ENCODE peak calls at places on chromosome 5, in five cellular contexts. One of them, this sample, is unnamed.

GRCh38 chr5:14414615-14415515 is 166.7 kb upstream of the OTULINL start:
- DNase-seq in tibial nerve: no peak
- DNase-seq in H1: no peak
- DNase-seq in esophagus muscularis mucosa: no peak
- DNase-seq in IMR-90: no peak
- DNase-seq in this sample: no peak

GRCh38 chr5:141816598-141817399 is 61.4 kb downstream of the PCDH1 start:
- DNase-seq in esophagus muscularis mucosa: no peak
- DNase-seq in tibial nerve: no peak
- DNase-seq in IMR-90: no peak
- DNase-seq in H1: peak
- DNase-seq in this sample: no peak

GRCh38 chr5:146007270-146007669 is 70.9 kb downstream of the SH3RF2 start:
- DNase-seq in esophagus muscularis mucosa: peak
- DNase-seq in tibial nerve: no peak
- DNase-seq in H1: no peak
- DNase-seq in IMR-90: no peak
- DNase-seq in this sample: no peak

GRCh38 chr5:16057277-16057676 is 122.3 kb downstream of the MARCHF11 start:
- DNase-seq in IMR-90: no peak
- DNase-seq in esophagus muscularis mucosa: no peak
- DNase-seq in tibial nerve: no peak
- DNase-seq in H1: no peak
- DNase-seq in this sample: no peak

GRCh38 chr5:61906820-61907219 is 399.2 kb upstream of the KIF2A start:
- DNase-seq in H1: no peak
- DNase-seq in IMR-90: no peak
- DNase-seq in esophagus muscularis mucosa: no peak
- DNase-seq in tibial nerve: no peak
- DNase-seq in this sample: no peak

GRCh38 chr5:10705736-10706135 is 55.3 kb downstream of the DAP start:
- DNase-seq in esophagus muscularis mucosa: no peak
- DNase-seq in IMR-90: peak
- DNase-seq in H1: no peak
- DNase-seq in tibial nerve: no peak
- DNase-seq in this sample: no peak

GRCh38 chr5:141641634-141642278 is 5.0 kb downstream of the RELL2 start:
- DNase-seq in H1: no peak
- DNase-seq in esophagus muscularis mucosa: no peak
- DNase-seq in IMR-90: peak
- DNase-seq in tibial nerve: no peak
- DNase-seq in this sample: peak

GRCh38 chr5:161676109-161676508 is 9.4 kb upstream of the GABRA6 start:
- DNase-seq in esophagus muscularis mucosa: no peak
- DNase-seq in H1: no peak
- DNase-seq in tibial nerve: no peak
- DNase-seq in IMR-90: no peak
- DNase-seq in this sample: no peak

GRCh38 chr5:38800515-38800914 is 45.3 kb upstream of the OSMR start:
- DNase-seq in tibial nerve: no peak
- DNase-seq in H1: no peak
- DNase-seq in IMR-90: no peak
- DNase-seq in esophagus muscularis mucosa: no peak
- DNase-seq in this sample: no peak

GRCh38 chr5:122102825-122103224 is 24.8 kb upstream of the LOX start:
- DNase-seq in tibial nerve: no peak
- DNase-seq in IMR-90: peak
- DNase-seq in esophagus muscularis mucosa: no peak
- DNase-seq in H1: no peak
- DNase-seq in this sample: peak

GRCh38 chr5:5297432-5298067 is 124.9 kb upstream of the ICE1 start:
- DNase-seq in tibial nerve: no peak
- DNase-seq in esophagus muscularis mucosa: no peak
- DNase-seq in IMR-90: no peak
- DNase-seq in H1: no peak
- DNase-seq in this sample: no peak

GRCh38 chr5:60727032-60727431 is 27.1 kb upstream of the DEPDC1B start:
- DNase-seq in tibial nerve: no peak
- DNase-seq in esophagus muscularis mucosa: no peak
- DNase-seq in IMR-90: no peak
- DNase-seq in H1: no peak
- DNase-seq in this sample: no peak

GRCh38 chr5:68033961-68034581 is 181.5 kb upstream of the PIK3R1 start:
- DNase-seq in H1: no peak
- DNase-seq in IMR-90: peak
- DNase-seq in esophagus muscularis mucosa: no peak
- DNase-seq in tibial nerve: no peak
- DNase-seq in this sample: no peak

GRCh38 chr5:32439086-32439642 is 5.4 kb downstream of the ZFR start:
- DNase-seq in IMR-90: no peak
- DNase-seq in tibial nerve: no peak
- DNase-seq in H1: no peak
- DNase-seq in esophagus muscularis mucosa: no peak
- DNase-seq in this sample: no peak

GRCh38 chr5:132639706-132640130 is 18.3 kb upstream of the IL13 start:
- DNase-seq in IMR-90: no peak
- DNase-seq in H1: no peak
- DNase-seq in tibial nerve: no peak
- DNase-seq in esophagus muscularis mucosa: no peak
- DNase-seq in this sample: no peak
- TF ChIP-seq POLR2A in IMR-90: no peak
- TF ChIP-seq POLR2A in H1: no peak
- TF ChIP-seq POLR2A in tibial nerve: no peak
- TF ChIP-seq POLR2A in esophagus muscularis mucosa: no peak
- TF ChIP-seq POLR2A in this sample: no peak

GRCh38 chr5:116577064-116577788 is 2.6 kb upstream of the SEMA6A start:
- DNase-seq in IMR-90: no peak
- DNase-seq in H1: no peak
- DNase-seq in esophagus muscularis mucosa: no peak
- DNase-seq in tibial nerve: no peak
- DNase-seq in this sample: no peak

GRCh38 chr5:116573617-116574431 is 799 bp downstream of the SEMA6A start:
- DNase-seq in IMR-90: no peak
- DNase-seq in tibial nerve: no peak
- DNase-seq in esophagus muscularis mucosa: no peak
- DNase-seq in H1: no peak
- DNase-seq in this sample: peak

GRCh38 chr5:116575635-116576042 is 1.0 kb upstream of the SEMA6A start:
- DNase-seq in esophagus muscularis mucosa: no peak
- DNase-seq in H1: peak
- DNase-seq in IMR-90: no peak
- DNase-seq in tibial nerve: no peak
- DNase-seq in this sample: no peak

GRCh38 chr5:116574682-116575634 is at the start of gene SEMA6A:
- DNase-seq in IMR-90: peak
- DNase-seq in H1: peak
- DNase-seq in esophagus muscularis mucosa: peak
- DNase-seq in tibial nerve: peak
- DNase-seq in this sample: peak

DNA sequence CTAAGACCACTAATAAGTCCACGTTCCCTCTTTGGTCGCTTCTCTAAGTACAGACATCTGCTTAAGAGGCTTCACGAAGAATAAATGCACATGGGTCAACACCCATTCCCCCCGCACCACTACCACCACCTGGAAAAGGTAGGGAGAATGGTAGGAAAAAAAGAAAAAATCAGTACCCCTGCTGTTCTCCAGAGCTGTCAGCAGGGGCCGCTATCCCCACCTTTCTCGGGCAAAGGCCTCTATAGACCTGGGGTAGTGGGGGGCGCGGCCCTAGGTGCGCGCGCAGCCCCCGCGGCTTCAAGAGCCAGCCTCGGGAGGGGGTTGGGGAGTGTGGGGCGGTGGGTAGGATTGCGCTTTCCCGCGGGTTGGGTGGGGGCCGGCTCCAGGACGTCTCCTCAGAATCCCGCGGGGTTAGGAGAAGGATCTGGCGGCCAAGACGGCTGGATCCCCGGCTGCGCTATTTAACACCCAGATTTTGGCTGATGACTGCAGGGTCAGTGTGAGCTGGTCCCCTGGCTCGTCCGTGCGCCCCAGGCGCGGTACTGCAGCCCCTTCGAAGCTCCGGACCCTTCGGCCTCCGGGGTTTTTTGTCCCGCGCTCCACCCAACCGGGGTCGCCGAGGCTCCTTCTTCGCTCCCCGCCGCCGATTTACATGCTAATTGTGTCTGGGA is 1.6 kb upstream of the SEMA6A start:
- DNase-seq in esophagus muscularis mucosa: no peak
- DNase-seq in tibial nerve: no peak
- DNase-seq in H1: peak
- DNase-seq in IMR-90: peak
- DNase-seq in this sample: peak
- TF ChIP-seq POLR2A in esophagus muscularis mucosa: no peak
- TF ChIP-seq POLR2A in tibial nerve: no peak
- TF ChIP-seq POLR2A in H1: no peak
- TF ChIP-seq POLR2A in IMR-90: no peak
- TF ChIP-seq POLR2A in this sample: no peak

GRCh38 chr5:136030956-136031611 is 2.3 kb downstream of the TGFBI start:
- DNase-seq in esophagus muscularis mucosa: no peak
- DNase-seq in tibial nerve: no peak
- DNase-seq in H1: no peak
- DNase-seq in IMR-90: no peak
- DNase-seq in this sample: no peak

GRCh38 chr5:136030252-136030651 is 1.5 kb downstream of the TGFBI start:
- DNase-seq in H1: no peak
- DNase-seq in tibial nerve: no peak
- DNase-seq in esophagus muscularis mucosa: no peak
- DNase-seq in IMR-90: no peak
- DNase-seq in this sample: no peak

GRCh38 chr5:136028090-136028489 is 698 bp upstream of the TGFBI start:
- DNase-seq in H1: no peak
- DNase-seq in esophagus muscularis mucosa: no peak
- DNase-seq in IMR-90: no peak
- DNase-seq in tibial nerve: no peak
- DNase-seq in this sample: no peak

GRCh38 chr5:136027316-136027715 is 1.5 kb upstream of the TGFBI start:
- DNase-seq in tibial nerve: no peak
- DNase-seq in IMR-90: no peak
- DNase-seq in H1: no peak
- DNase-seq in esophagus muscularis mucosa: no peak
- DNase-seq in this sample: no peak

GRCh38 chr5:136028782-136029742 is at the start of gene TGFBI:
- DNase-seq in esophagus muscularis mucosa: no peak
- DNase-seq in H1: peak
- DNase-seq in tibial nerve: peak
- DNase-seq in IMR-90: peak
- DNase-seq in this sample: peak
- TF ChIP-seq POLR2A in esophagus muscularis mucosa: no peak
- TF ChIP-seq POLR2A in H1: peak
- TF ChIP-seq POLR2A in tibial nerve: peak
- TF ChIP-seq POLR2A in IMR-90: peak
- TF ChIP-seq POLR2A in this sample: no peak

GRCh38 chr5:149551227-149552037 is at the start of gene CSNK1A1:
- DNase-seq in esophagus muscularis mucosa: peak
- DNase-seq in IMR-90: peak
- DNase-seq in tibial nerve: peak
- DNase-seq in H1: peak
- DNase-seq in this sample: peak
- TF ChIP-seq POLR2A in esophagus muscularis mucosa: peak
- TF ChIP-seq POLR2A in IMR-90: peak
- TF ChIP-seq POLR2A in tibial nerve: peak
- TF ChIP-seq POLR2A in H1: peak
- TF ChIP-seq POLR2A in this sample: peak

DNA sequence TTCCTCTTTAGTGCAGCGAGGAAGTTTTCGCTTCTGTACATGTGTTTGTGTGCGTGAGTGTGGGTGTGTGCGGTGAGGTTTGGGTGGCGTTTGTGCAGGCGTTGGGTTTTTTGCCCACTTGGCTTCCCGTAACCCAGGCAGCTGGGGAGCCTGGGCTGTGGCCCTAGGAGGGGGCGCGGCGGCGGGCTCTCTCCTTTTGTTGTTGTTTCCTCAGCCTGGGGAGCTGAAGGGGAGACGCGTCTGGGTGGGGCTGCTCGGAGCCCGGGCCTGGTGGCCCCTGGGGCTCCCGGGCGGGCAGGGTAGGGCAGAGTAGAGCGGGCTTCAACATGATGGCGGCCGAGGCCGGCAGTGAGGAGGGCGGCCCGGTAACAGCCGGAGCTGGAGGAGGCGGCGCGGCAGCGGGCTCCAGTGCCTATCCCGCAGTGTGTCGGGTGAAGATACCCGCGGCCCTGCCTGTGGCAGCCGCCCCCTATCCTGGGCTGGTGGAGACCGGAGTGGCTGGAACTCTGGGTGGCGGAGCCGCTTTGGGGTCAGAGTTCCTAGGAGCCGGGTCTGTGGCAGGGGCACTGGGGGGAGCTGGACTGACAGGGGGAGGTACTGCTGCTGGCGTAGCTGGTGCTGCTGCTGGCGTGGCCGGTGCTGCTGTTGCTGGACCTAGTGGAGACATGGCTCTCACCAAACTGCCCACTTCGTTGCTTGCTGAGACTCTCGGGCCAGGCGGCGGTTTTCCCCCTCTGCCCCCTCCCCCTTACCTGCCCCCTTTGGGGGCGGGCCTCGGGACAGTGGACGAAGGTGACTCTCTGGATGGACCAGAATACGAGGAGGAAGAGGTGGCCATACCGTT is 665 bp downstream of the RASA1 start:
- DNase-seq in esophagus muscularis mucosa: peak
- DNase-seq in H1: peak
- DNase-seq in tibial nerve: peak
- DNase-seq in IMR-90: peak
- DNase-seq in this sample: peak
- TF ChIP-seq POLR2A in esophagus muscularis mucosa: no peak
- TF ChIP-seq POLR2A in H1: no peak
- TF ChIP-seq POLR2A in tibial nerve: no peak
- TF ChIP-seq POLR2A in IMR-90: no peak
- TF ChIP-seq POLR2A in this sample: peak

GRCh38 chr5:25979086-25979485 is 1059.3 kb downstream of the CDH9 start:
- DNase-seq in esophagus muscularis mucosa: no peak
- DNase-seq in H1: no peak
- DNase-seq in IMR-90: no peak
- DNase-seq in tibial nerve: no peak
- DNase-seq in this sample: no peak

GRCh38 chr5:25970906-25971489 is 1067.4 kb downstream of the CDH9 start:
- DNase-seq in esophagus muscularis mucosa: no peak
- DNase-seq in tibial nerve: no peak
- DNase-seq in H1: no peak
- DNase-seq in IMR-90: no peak
- DNase-seq in this sample: no peak

GRCh38 chr5:25975881-25976280 is 1062.5 kb downstream of the CDH9 start:
- DNase-seq in IMR-90: no peak
- DNase-seq in tibial nerve: no peak
- DNase-seq in H1: no peak
- DNase-seq in esophagus muscularis mucosa: no peak
- DNase-seq in this sample: no peak
- TF ChIP-seq POLR2A in IMR-90: no peak
- TF ChIP-seq POLR2A in tibial nerve: no peak
- TF ChIP-seq POLR2A in H1: no peak
- TF ChIP-seq POLR2A in esophagus muscularis mucosa: no peak
- TF ChIP-seq POLR2A in this sample: no peak

GRCh38 chr5:151686673-151687378 is at the start of gene SPARC:
- DNase-seq in IMR-90: peak
- DNase-seq in esophagus muscularis mucosa: peak
- DNase-seq in tibial nerve: peak
- DNase-seq in H1: peak
- DNase-seq in this sample: no peak
- TF ChIP-seq POLR2A in IMR-90: peak
- TF ChIP-seq POLR2A in esophagus muscularis mucosa: peak
- TF ChIP-seq POLR2A in tibial nerve: peak
- TF ChIP-seq POLR2A in H1: peak
- TF ChIP-seq POLR2A in this sample: no peak

This sample was measured in erythroblast.